ENCODE peak calls at places on chromosomes 5 and 9, in four cellular contexts. M is activated B cell treated with CpG ODN at 0.5 μM for 24 hours; Z is NB4; V is CD8-positive, alpha-beta T cell. L is an unnamed sample.

GRCh38 chr5:138884554-138884953 is 9.4 kb upstream of the LRRTM2 start:
- DNase-seq in M (no peak), Z (no peak), V (no peak), L (no peak)

GRCh38 chr5:37696190-37697021 is 143.4 kb downstream of the GDNF start:
- DNase-seq in M (no peak), Z (no peak), V (no peak), L (peak; percentile 44)

GRCh38 chr9:71767421-71768321 is 642 bp downstream of the CEMIP2 start:
- DNase-seq in M (no peak), Z (no peak), V (no peak), L (no peak)

GRCh38 chr9:76414656-76415055 is 20.4 kb upstream of the RFK start:
- DNase-seq in M (no peak), Z (peak; percentile 46), V (no peak), L (no peak)

GRCh38 chr5:100854594-100854993 is 48.5 kb downstream of the ST8SIA4 start:
- DNase-seq in M (no peak), Z (no peak), V (no peak), L (no peak)

GRCh38 chr9:36322462-36322861 is 64.2 kb upstream of the GNE start:
- DNase-seq in M (no peak), Z (no peak), V (no peak), L (no peak)

GRCh38 chr5:101045689-101046088 is 142.6 kb upstream of the ST8SIA4 start:
- DNase-seq in M (no peak), Z (peak; percentile 25), V (no peak), L (no peak)

GRCh38 chr5:55172051-55172899 is 702 bp downstream of the CDC20B start:
- DNase-seq in M (no peak), Z (peak; percentile 86), V (peak; percentile 34), L (peak; percentile 34)

GRCh38 chr5:127833999-127834953 is 131.1 kb downstream of the CCDC192 start:
- DNase-seq in M (no peak), Z (peak; percentile 67), V (no peak), L (no peak)

GRCh38 chr5:179613460-179614071 is 9.9 kb downstream of the HNRNPH1 start:
- DNase-seq in M (no peak), Z (peak; percentile 34), V (no peak), L (no peak)

DNA sequence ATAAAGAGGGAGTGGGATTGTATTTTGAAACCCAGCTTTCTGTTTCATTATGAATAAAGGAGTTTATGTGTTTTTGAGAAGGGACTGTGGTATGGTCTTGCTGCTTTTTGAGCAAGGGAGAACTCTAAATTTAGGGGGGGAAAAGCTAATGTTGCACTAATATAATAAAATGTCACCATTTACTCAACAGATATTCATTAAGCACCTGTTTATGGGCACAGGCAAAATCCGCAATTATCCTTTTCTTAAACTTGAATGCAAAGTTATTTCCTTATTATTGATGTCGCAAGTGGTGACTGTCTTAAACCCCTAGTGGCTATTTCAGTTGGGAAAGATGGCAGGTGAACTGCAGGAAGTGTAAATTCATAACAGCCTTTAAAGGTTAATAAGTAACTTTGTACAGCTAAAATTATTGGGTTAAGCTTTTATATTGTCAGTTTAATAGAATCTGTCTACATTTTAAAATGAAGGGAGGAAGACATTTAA is 1.5 kb downstream of the CDC42SE2 start:
- DNase-seq in M (no peak), Z (peak; percentile 77), V (no peak), L (no peak)
- TF ChIP-seq CTCF in M (no peak), Z (no peak), V (peak; percentile 55), L (peak; percentile 49)

GRCh38 chr9:91182429-91182828 is 179.3 kb downstream of the AUH start:
- DNase-seq in M (no peak), Z (peak; percentile 35), V (no peak), L (peak; percentile 68)
- TF ChIP-seq CTCF in M (no peak), Z (no peak), V (no peak), L (no peak)

DNA sequence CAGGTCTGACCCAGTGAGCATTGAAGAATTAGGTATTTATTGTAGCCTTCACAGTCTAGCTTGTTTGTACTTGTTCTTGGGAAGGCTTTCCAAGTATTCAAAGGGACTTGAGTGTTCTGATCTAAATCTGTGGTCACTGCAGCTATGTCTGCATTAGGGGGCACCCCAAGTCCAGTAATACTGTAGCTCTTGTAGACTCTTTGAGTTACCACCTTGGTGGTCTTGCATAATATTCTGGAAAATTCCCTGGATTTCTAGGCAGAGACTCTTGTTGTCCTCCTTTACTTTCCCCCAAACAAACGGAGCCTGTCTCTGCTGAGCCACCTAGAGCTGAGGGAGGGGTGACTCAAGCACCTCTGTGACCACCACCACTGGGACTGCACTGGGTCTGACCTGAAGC is 149.5 kb upstream of the DHFR start:
- DNase-seq in M (no peak), Z (no peak), V (no peak), L (no peak)
- TF ChIP-seq CTCF in M (no peak), Z (no peak), V (no peak), L (no peak)

GRCh38 chr5:72109625-72110024 is 2.4 kb downstream of the MAP1B start:
- DNase-seq in M (no peak), Z (peak; percentile 35), V (no peak), L (no peak)
- TF ChIP-seq CTCF in M (no peak), Z (no peak), V (no peak), L (no peak)

L was measured in gastrocnemius medialis.